ENCODE peak calls at places on chromosomes 3 and 15, in five cellular contexts. One of them, this sample, is unnamed.

GRCh38 chr15:93088200-93088980 is 621 bp downstream of the RGMA start:
- DNase-seq in psoas muscle: peak
- DNase-seq in astrocyte of the spinal cord: no peak
- DNase-seq in CD4-positive, alpha-beta T cell: no peak
- DNase-seq in RWPE1: peak
- DNase-seq in this sample: no peak

GRCh38 chr3:124772081-124772831 is 42.0 kb downstream of the UMPS start:
- DNase-seq in psoas muscle: no peak
- DNase-seq in astrocyte of the spinal cord: peak
- DNase-seq in CD4-positive, alpha-beta T cell: no peak
- DNase-seq in RWPE1: no peak
- DNase-seq in this sample: peak

GRCh38 chr15:74432968-74433591 is 678 bp downstream of the SEMA7A start:
- DNase-seq in psoas muscle: no peak
- DNase-seq in astrocyte of the spinal cord: no peak
- DNase-seq in CD4-positive, alpha-beta T cell: no peak
- DNase-seq in RWPE1: peak
- DNase-seq in this sample: no peak

GRCh38 chr3:197960694-197961581 is 921 bp downstream of the LMLN start:
- DNase-seq in psoas muscle: peak
- DNase-seq in astrocyte of the spinal cord: no peak
- DNase-seq in CD4-positive, alpha-beta T cell: no peak
- DNase-seq in RWPE1: no peak
- DNase-seq in this sample: no peak

GRCh38 chr3:188760408-188760807 is 411.4 kb upstream of the TPRG1 start:
- DNase-seq in psoas muscle: no peak
- DNase-seq in astrocyte of the spinal cord: peak
- DNase-seq in CD4-positive, alpha-beta T cell: no peak
- DNase-seq in RWPE1: peak
- DNase-seq in this sample: no peak

GRCh38 chr3:50687916-50688315 is 13.2 kb downstream of the DOCK3 start:
- DNase-seq in psoas muscle: no peak
- DNase-seq in astrocyte of the spinal cord: no peak
- DNase-seq in CD4-positive, alpha-beta T cell: no peak
- DNase-seq in RWPE1: no peak
- DNase-seq in this sample: no peak

GRCh38 chr15:100308222-100309007 is 33.4 kb downstream of the ADAMTS17 start:
- DNase-seq in psoas muscle: peak
- DNase-seq in astrocyte of the spinal cord: no peak
- DNase-seq in CD4-positive, alpha-beta T cell: no peak
- DNase-seq in RWPE1: peak
- DNase-seq in this sample: peak

GRCh38 chr15:77493324-77493907 is 72.7 kb downstream of the HMG20A start:
- DNase-seq in psoas muscle: no peak
- DNase-seq in astrocyte of the spinal cord: peak
- DNase-seq in CD4-positive, alpha-beta T cell: no peak
- DNase-seq in RWPE1: no peak
- DNase-seq in this sample: peak

GRCh38 chr3:183823963-183824362 is 1.4 kb downstream of the MAP6D1 start:
- DNase-seq in psoas muscle: no peak
- DNase-seq in astrocyte of the spinal cord: no peak
- DNase-seq in CD4-positive, alpha-beta T cell: no peak
- DNase-seq in RWPE1: peak
- DNase-seq in this sample: no peak

GRCh38 chr3:133295199-133295901 is 104.5 kb upstream of the BFSP2 start:
- DNase-seq in psoas muscle: no peak
- DNase-seq in astrocyte of the spinal cord: peak
- DNase-seq in CD4-positive, alpha-beta T cell: no peak
- DNase-seq in RWPE1: peak
- DNase-seq in this sample: peak

GRCh38 chr15:50355980-50356379 is 982 bp upstream of the GABPB1 start:
- DNase-seq in psoas muscle: no peak
- DNase-seq in astrocyte of the spinal cord: no peak
- DNase-seq in CD4-positive, alpha-beta T cell: no peak
- DNase-seq in RWPE1: no peak
- DNase-seq in this sample: no peak

GRCh38 chr3:184719709-184720108 is 7.8 kb upstream of the MAGEF1 start:
- DNase-seq in psoas muscle: no peak
- DNase-seq in astrocyte of the spinal cord: no peak
- DNase-seq in CD4-positive, alpha-beta T cell: no peak
- DNase-seq in RWPE1: no peak
- DNase-seq in this sample: no peak

GRCh38 chr3:19749448-19750017 is 184.5 kb downstream of the EFHB start:
- DNase-seq in psoas muscle: no peak
- DNase-seq in astrocyte of the spinal cord: no peak
- DNase-seq in CD4-positive, alpha-beta T cell: no peak
- DNase-seq in RWPE1: no peak
- DNase-seq in this sample: no peak

GRCh38 chr3:25502233-25502632 is 74.2 kb downstream of the RARB start:
- DNase-seq in psoas muscle: no peak
- DNase-seq in astrocyte of the spinal cord: no peak
- DNase-seq in CD4-positive, alpha-beta T cell: no peak
- DNase-seq in RWPE1: no peak
- DNase-seq in this sample: no peak

GRCh38 chr3:187684880-187685279 is 14.7 kb upstream of the SST start:
- DNase-seq in psoas muscle: no peak
- DNase-seq in astrocyte of the spinal cord: peak
- DNase-seq in CD4-positive, alpha-beta T cell: no peak
- DNase-seq in RWPE1: no peak
- DNase-seq in this sample: peak

GRCh38 chr3:81581966-81582599 is 179.4 kb downstream of the GBE1 start:
- DNase-seq in psoas muscle: no peak
- DNase-seq in astrocyte of the spinal cord: peak
- DNase-seq in CD4-positive, alpha-beta T cell: no peak
- DNase-seq in RWPE1: peak
- DNase-seq in this sample: peak

GRCh38 chr3:177771780-177772179 is 574.5 kb upstream of the TBL1XR1 start:
- DNase-seq in psoas muscle: no peak
- DNase-seq in astrocyte of the spinal cord: no peak
- DNase-seq in CD4-positive, alpha-beta T cell: no peak
- DNase-seq in RWPE1: no peak
- DNase-seq in this sample: no peak

GRCh38 chr3:127598841-127599570 is 795 bp downstream of the MCM2 start:
- DNase-seq in psoas muscle: no peak
- DNase-seq in astrocyte of the spinal cord: no peak
- DNase-seq in CD4-positive, alpha-beta T cell: no peak
- DNase-seq in RWPE1: peak
- DNase-seq in this sample: no peak

GRCh38 chr3:39980781-39981180 is 171.4 kb downstream of the MYRIP start:
- DNase-seq in psoas muscle: no peak
- DNase-seq in astrocyte of the spinal cord: no peak
- DNase-seq in CD4-positive, alpha-beta T cell: no peak
- DNase-seq in RWPE1: no peak
- DNase-seq in this sample: no peak

GRCh38 chr3:184658223-184658860 is 53.5 kb downstream of the MAGEF1 start:
- DNase-seq in psoas muscle: no peak
- DNase-seq in astrocyte of the spinal cord: no peak
- DNase-seq in CD4-positive, alpha-beta T cell: no peak
- DNase-seq in RWPE1: no peak
- DNase-seq in this sample: no peak

GRCh38 chr3:195250473-195251251 is 20.3 kb downstream of the XXYLT1 start:
- DNase-seq in psoas muscle: no peak
- DNase-seq in astrocyte of the spinal cord: peak
- DNase-seq in CD4-positive, alpha-beta T cell: no peak
- DNase-seq in RWPE1: no peak
- DNase-seq in this sample: peak

GRCh38 chr3:66297917-66298316 is 77.1 kb downstream of the SLC25A26 start:
- DNase-seq in psoas muscle: no peak
- DNase-seq in astrocyte of the spinal cord: peak
- DNase-seq in CD4-positive, alpha-beta T cell: no peak
- DNase-seq in RWPE1: peak
- DNase-seq in this sample: no peak

GRCh38 chr3:138323971-138324370 is 5.7 kb downstream of the NME9 start:
- DNase-seq in psoas muscle: no peak
- DNase-seq in astrocyte of the spinal cord: no peak
- DNase-seq in CD4-positive, alpha-beta T cell: no peak
- DNase-seq in RWPE1: no peak
- DNase-seq in this sample: no peak

GRCh38 chr3:39134305-39134704 is 19.1 kb downstream of the CSRNP1 start:
- DNase-seq in psoas muscle: no peak
- DNase-seq in astrocyte of the spinal cord: no peak
- DNase-seq in CD4-positive, alpha-beta T cell: no peak
- DNase-seq in RWPE1: no peak
- DNase-seq in this sample: no peak

GRCh38 chr15:91407237-91407889 is 307.3 kb downstream of the SV2B start:
- DNase-seq in psoas muscle: no peak
- DNase-seq in astrocyte of the spinal cord: peak
- DNase-seq in CD4-positive, alpha-beta T cell: no peak
- DNase-seq in RWPE1: peak
- DNase-seq in this sample: peak

GRCh38 chr3:76021376-76021775 is 236.0 kb upstream of the ZNF717 start:
- DNase-seq in psoas muscle: no peak
- DNase-seq in astrocyte of the spinal cord: peak
- DNase-seq in CD4-positive, alpha-beta T cell: no peak
- DNase-seq in RWPE1: no peak
- DNase-seq in this sample: no peak

GRCh38 chr3:124246949-124247348 is 255.0 kb upstream of the ROPN1 start:
- DNase-seq in psoas muscle: no peak
- DNase-seq in astrocyte of the spinal cord: no peak
- DNase-seq in CD4-positive, alpha-beta T cell: no peak
- DNase-seq in RWPE1: peak
- DNase-seq in this sample: peak

GRCh38 chr3:105688821-105689220 is 180.0 kb downstream of the CBLB start:
- DNase-seq in psoas muscle: no peak
- DNase-seq in astrocyte of the spinal cord: peak
- DNase-seq in CD4-positive, alpha-beta T cell: no peak
- DNase-seq in RWPE1: no peak
- DNase-seq in this sample: peak

GRCh38 chr15:74858366-74858735 is 14.8 kb downstream of the SCAMP2 start:
- DNase-seq in psoas muscle: no peak
- DNase-seq in astrocyte of the spinal cord: no peak
- DNase-seq in CD4-positive, alpha-beta T cell: no peak
- DNase-seq in RWPE1: no peak
- DNase-seq in this sample: no peak

GRCh38 chr15:58398053-58398452 is 33.7 kb upstream of the LIPC start:
- DNase-seq in psoas muscle: no peak
- DNase-seq in astrocyte of the spinal cord: no peak
- DNase-seq in CD4-positive, alpha-beta T cell: no peak
- DNase-seq in RWPE1: no peak
- DNase-seq in this sample: no peak

GRCh38 chr3:7875858-7876442 is 625.7 kb upstream of the LMCD1 start:
- DNase-seq in psoas muscle: no peak
- DNase-seq in astrocyte of the spinal cord: peak
- DNase-seq in CD4-positive, alpha-beta T cell: no peak
- DNase-seq in RWPE1: no peak
- DNase-seq in this sample: no peak

GRCh38 chr3:79461129-79461792 is 306.5 kb downstream of the ROBO1 start:
- DNase-seq in psoas muscle: no peak
- DNase-seq in astrocyte of the spinal cord: no peak
- DNase-seq in CD4-positive, alpha-beta T cell: no peak
- DNase-seq in RWPE1: no peak
- DNase-seq in this sample: no peak

DNA sequence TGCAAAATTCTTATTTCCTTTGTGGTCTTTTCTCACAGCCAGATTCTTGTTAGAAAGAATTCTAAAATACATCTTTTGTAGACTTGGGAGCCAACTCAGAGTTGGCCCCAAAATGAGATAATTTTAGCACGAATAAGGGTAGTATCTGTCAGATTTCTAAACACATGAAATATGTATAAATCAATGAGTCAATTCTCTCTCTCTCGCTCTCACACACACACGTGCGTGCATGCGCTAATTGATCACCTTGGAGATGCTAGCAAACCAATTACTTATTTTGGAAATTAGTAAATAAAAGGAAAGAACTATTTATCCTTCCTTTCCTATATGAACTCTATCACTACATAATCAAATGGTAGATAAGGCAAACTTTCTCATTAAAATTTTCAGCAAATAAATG is 32.9 kb upstream of the PIK3R4 start:
- DNase-seq in psoas muscle: no peak
- DNase-seq in astrocyte of the spinal cord: no peak
- DNase-seq in CD4-positive, alpha-beta T cell: no peak
- DNase-seq in RWPE1: no peak
- DNase-seq in this sample: no peak
- TF ChIP-seq CTCF in psoas muscle: no peak
- TF ChIP-seq CTCF in astrocyte of the spinal cord: no peak
- TF ChIP-seq CTCF in CD4-positive, alpha-beta T cell: no peak
- TF ChIP-seq CTCF in RWPE1: no peak
- TF ChIP-seq CTCF in this sample: no peak

GRCh38 chr15:34337557-34338306 is at the start of gene SLC12A6:
- DNase-seq in psoas muscle: peak
- DNase-seq in astrocyte of the spinal cord: peak
- DNase-seq in CD4-positive, alpha-beta T cell: peak
- DNase-seq in RWPE1: peak
- DNase-seq in this sample: peak
- TF ChIP-seq CTCF in psoas muscle: no peak
- TF ChIP-seq CTCF in astrocyte of the spinal cord: no peak
- TF ChIP-seq CTCF in CD4-positive, alpha-beta T cell: no peak
- TF ChIP-seq CTCF in RWPE1: no peak
- TF ChIP-seq CTCF in this sample: no peak

DNA sequence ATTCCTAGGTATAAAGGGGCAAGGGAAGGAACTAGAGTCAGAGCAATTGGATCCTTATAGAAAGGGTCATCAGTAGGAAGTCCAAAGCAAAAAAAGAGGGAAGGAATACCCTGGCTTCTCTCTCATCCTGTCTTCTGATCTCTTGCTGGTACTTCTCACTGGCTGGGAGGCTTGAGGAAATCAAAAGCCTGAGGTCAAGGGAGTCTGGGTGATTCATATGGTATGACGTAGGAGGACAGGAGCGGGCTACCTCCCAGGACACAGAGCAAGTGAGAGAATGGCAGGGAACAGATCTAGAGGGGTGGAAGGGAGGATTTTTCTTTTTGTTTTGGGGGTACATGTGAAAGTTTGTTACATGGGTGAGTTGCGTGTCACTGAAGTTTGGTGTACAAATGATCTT is 76.0 kb downstream of the CFAP20DC start:
- DNase-seq in psoas muscle: no peak
- DNase-seq in astrocyte of the spinal cord: peak
- DNase-seq in CD4-positive, alpha-beta T cell: no peak
- DNase-seq in RWPE1: no peak
- DNase-seq in this sample: peak
- TF ChIP-seq CTCF in psoas muscle: no peak
- TF ChIP-seq CTCF in astrocyte of the spinal cord: no peak
- TF ChIP-seq CTCF in CD4-positive, alpha-beta T cell: no peak
- TF ChIP-seq CTCF in RWPE1: no peak
- TF ChIP-seq CTCF in this sample: no peak

DNA sequence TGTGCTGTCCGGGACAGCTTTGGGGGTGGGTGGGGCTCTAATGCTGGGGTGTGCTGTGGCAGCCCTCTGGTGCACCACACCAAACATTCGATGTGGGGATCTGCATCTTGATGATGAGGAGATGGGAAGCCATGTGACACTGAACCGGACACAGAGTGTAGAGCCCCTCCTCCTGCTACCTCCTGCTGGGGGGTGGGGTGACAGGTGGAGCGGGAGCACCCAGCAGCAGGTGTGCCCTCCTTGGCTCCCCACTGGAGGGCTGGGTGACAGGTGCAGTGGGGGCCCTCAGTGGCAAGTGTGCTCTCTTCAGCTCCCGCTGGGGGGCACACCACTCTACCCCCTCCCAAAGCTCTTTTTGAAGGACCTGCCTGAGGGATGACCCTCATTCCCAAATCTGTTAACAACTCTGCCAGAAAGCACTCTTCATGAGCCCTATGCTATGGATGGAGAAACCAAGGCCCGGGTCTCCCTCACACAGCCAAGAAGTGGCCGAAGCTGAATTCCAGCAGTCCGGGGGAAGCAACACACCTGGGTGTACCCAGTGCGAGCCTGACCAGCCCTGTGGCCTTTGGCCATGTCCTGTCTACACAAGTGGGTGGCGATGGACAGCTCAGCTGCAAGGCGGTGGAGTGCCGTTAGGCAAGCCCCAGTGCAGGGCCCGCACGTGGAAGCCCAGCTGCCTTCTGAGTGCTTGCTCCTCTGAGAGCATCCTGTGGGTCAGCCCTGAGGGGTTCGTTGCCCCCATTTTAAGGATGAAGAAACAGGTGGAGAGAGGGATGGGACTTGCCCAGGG is 609 bp upstream of the UROC1 start:
- DNase-seq in psoas muscle: peak
- DNase-seq in astrocyte of the spinal cord: no peak
- DNase-seq in CD4-positive, alpha-beta T cell: no peak
- DNase-seq in RWPE1: no peak
- DNase-seq in this sample: no peak
- TF ChIP-seq CTCF in psoas muscle: no peak
- TF ChIP-seq CTCF in astrocyte of the spinal cord: no peak
- TF ChIP-seq CTCF in CD4-positive, alpha-beta T cell: no peak
- TF ChIP-seq CTCF in RWPE1: no peak
- TF ChIP-seq CTCF in this sample: no peak

This sample was measured in fibroblast of villous mesenchyme.